ENCODE peak calls at places on chromosomes 13 and 19, in nine cellular contexts. T is uterus; V is CD8-positive, alpha-beta T cell; B is effector memory CD4-positive, alpha-beta T cell; M is spleen; W is A549; S is thoracic aorta; A is ascending aorta; D is GM23248. G is an unnamed sample. For H3K9me3, the result is how much of the 10 kb centered on the place peaks cover.

GRCh38 chr19:3619631-3620012 is 7.0 kb downstream of the CACTIN start:
- DNase-seq in T (no peak), V (no peak), B (no peak), M (no peak), W (no peak), S (no peak), A (no peak), D (no peak), G (no peak)

GRCh38 chr13:75621147-75621546 is 15.0 kb upstream of the LMO7 start:
- DNase-seq in T (no peak), V (no peak), B (no peak), M (no peak), W (no peak), S (no peak), A (no peak), D (peak), G (no peak)

GRCh38 chr19:19137556-19138109 is 645 bp downstream of the TMEM161A start:
- DNase-seq in T (no peak), V (no peak), B (no peak), M (peak), W (no peak), S (no peak), A (no peak), D (peak), G (no peak)

GRCh38 chr13:51122868-51123267 is 11.8 kb upstream of the C13orf42 start:
- DNase-seq in T (no peak), V (no peak), B (no peak), M (no peak), W (no peak), S (no peak), A (no peak), D (no peak), G (no peak)

GRCh38 chr19:46537136-46538097 is 41.8 kb upstream of the PNMA8B start:
- DNase-seq in T (no peak), V (peak), B (peak), M (peak), W (peak), S (no peak), A (no peak), D (peak), G (peak)

GRCh38 chr13:100128838-100129237 is 39.9 kb downstream of the PCCA start:
- DNase-seq in T (no peak), V (no peak), B (no peak), M (no peak), W (no peak), S (no peak), A (no peak), D (no peak), G (no peak)

GRCh38 chr13:82698941-82699340 is 1183.3 kb downstream of the SLITRK1 start:
- DNase-seq in T (no peak), V (no peak), B (no peak), M (no peak), W (no peak), S (no peak), A (no peak), D (no peak), G (no peak)

GRCh38 chr13:71879129-71879535 is 12.1 kb upstream of the DACH1 start:
- DNase-seq in T (no peak), V (no peak), B (no peak), M (no peak), W (no peak), S (no peak), A (no peak), D (peak), G (no peak)

GRCh38 chr13:113588394-113589111 is 4.0 kb downstream of the TFDP1 start:
- DNase-seq in T (no peak), V (peak), B (no peak), M (peak), W (no peak), S (no peak), A (no peak), D (no peak), G (no peak)

GRCh38 chr13:75771818-75772217 is 135.7 kb downstream of the LMO7 start:
- DNase-seq in T (no peak), V (no peak), B (no peak), M (no peak), W (peak), S (no peak), A (no peak), D (peak), G (no peak)

GRCh38 chr19:2207991-2208860 is 27.9 kb downstream of the PLEKHJ1 start:
- DNase-seq in T (no peak), V (no peak), B (no peak), M (peak), W (no peak), S (peak), A (no peak), D (peak), G (no peak)

GRCh38 chr13:113863511-113864302 is at the start of gene GAS6:
- DNase-seq in T (peak), V (no peak), B (no peak), M (no peak), W (peak), S (no peak), A (no peak), D (peak), G (no peak)

GRCh38 chr19:17448190-17448967 is at the start of gene TMEM221:
- DNase-seq in T (peak), V (peak), B (peak), M (peak), W (peak), S (no peak), A (no peak), D (peak), G (peak)

GRCh38 chr13:113777311-113778260 is 18.6 kb downstream of the TMEM255B start:
- DNase-seq in T (no peak), V (no peak), B (no peak), M (peak), W (no peak), S (no peak), A (no peak), D (peak), G (no peak)

GRCh38 chr13:97975280-97975850 is 21.9 kb downstream of the IPO5 start:
- DNase-seq in T (no peak), V (no peak), B (no peak), M (no peak), W (no peak), S (no peak), A (no peak), D (no peak), G (no peak)

GRCh38 chr13:25380082-25380481 is 8.3 kb downstream of the ATP8A2 start:
- DNase-seq in T (no peak), V (no peak), B (no peak), M (no peak), W (no peak), S (no peak), A (no peak), D (no peak), G (no peak)

GRCh38 chr19:8220481-8220880 is 11.3 kb downstream of the CERS4 start:
- DNase-seq in T (no peak), V (no peak), B (no peak), M (no peak), W (no peak), S (no peak), A (no peak), D (no peak), G (no peak)

GRCh38 chr19:14003279-14004051 is 2.7 kb downstream of the RFX1 start:
- DNase-seq in T (no peak), V (no peak), B (no peak), M (no peak), W (no peak), S (no peak), A (no peak), D (peak), G (peak)

GRCh38 chr19:47257411-47258169 is 1.3 kb downstream of the CCDC9 start:
- DNase-seq in T (no peak), V (no peak), B (no peak), M (peak), W (no peak), S (no peak), A (no peak), D (no peak), G (no peak)

GRCh38 chr13:45162821-45163220 is 38.0 kb downstream of the KCTD4 start:
- DNase-seq in T (no peak), V (no peak), B (no peak), M (no peak), W (peak), S (no peak), A (no peak), D (peak), G (no peak)

GRCh38 chr19:10727599-10728250 is 9.8 kb downstream of the DNM2 start:
- DNase-seq in T (no peak), V (no peak), B (no peak), M (no peak), W (no peak), S (no peak), A (no peak), D (peak), G (no peak)

GRCh38 chr19:29509456-29509855 is 16.3 kb upstream of the VSTM2B start:
- DNase-seq in T (no peak), V (no peak), B (no peak), M (peak), W (no peak), S (no peak), A (no peak), D (no peak), G (no peak)

GRCh38 chr13:74135306-74136088 is 1.3 kb upstream of the KLF12 start:
- DNase-seq in T (peak), V (peak), B (peak), M (peak), W (peak), S (peak), A (no peak), D (peak), G (peak)

GRCh38 chr13:49113526-49114286 is 106.4 kb upstream of the MLNR start:
- DNase-seq in T (no peak), V (no peak), B (no peak), M (no peak), W (no peak), S (no peak), A (no peak), D (peak), G (no peak)

GRCh38 chr19:56827708-56828107 is 12.8 kb downstream of the PEG3 start:
- DNase-seq in T (no peak), V (no peak), B (no peak), M (no peak), W (no peak), S (no peak), A (no peak), D (no peak), G (no peak)
- H3K9me3 ChIP-seq in T (under half), V (under half), B (under half), M (under half), W (half or more), S (under half), A (under half), D (under half), G (under half)

DNA sequence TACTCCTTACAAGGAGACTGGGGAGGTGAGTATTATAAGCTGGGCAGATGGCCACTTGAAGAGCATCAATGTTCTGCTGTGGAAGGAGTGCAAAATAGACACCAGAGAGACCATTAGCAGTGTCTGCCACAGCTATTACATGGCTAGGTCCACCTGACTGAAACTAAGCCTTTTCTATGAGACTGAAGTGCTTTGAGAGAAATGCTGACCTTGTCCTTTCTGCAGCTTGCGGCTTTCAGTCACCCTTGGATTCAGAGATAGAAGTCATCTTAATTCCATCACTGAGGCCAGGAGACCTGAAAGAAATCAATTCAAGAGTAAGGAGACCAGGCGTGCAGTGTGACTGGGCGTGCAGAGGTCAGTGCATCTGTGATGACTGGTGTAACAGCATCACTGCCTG is 1.3 kb upstream of the ZFP28 start:
- DNase-seq in T (no peak), V (no peak), B (no peak), M (no peak), W (no peak), S (no peak), A (no peak), D (no peak), G (no peak)
- H3K9me3 ChIP-seq in T (under half), V (under half), B (under half), M (half or more), W (half or more), S (half or more), A (half or more), D (under half), G (under half)

GRCh38 chr19:15923702-15924101 is 10.6 kb downstream of the CYP4F11 start:
- DNase-seq in T (no peak), V (no peak), B (no peak), M (no peak), W (no peak), S (no peak), A (no peak), D (no peak), G (no peak)
- H3K9me3 ChIP-seq in T (under half), V (under half), B (under half), M (under half), W (under half), S (under half), A (under half), D (under half), G (under half)

GRCh38 chr19:23145617-23146415 is 29.0 kb downstream of the ZNF730 start:
- DNase-seq in T (no peak), V (no peak), B (no peak), M (no peak), W (no peak), S (no peak), A (no peak), D (no peak), G (no peak)
- H3K9me3 ChIP-seq in T (under half), V (under half), B (under half), M (half or more), W (half or more), S (under half), A (under half), D (under half), G (under half)